ENCODE peak calls at places on chromosome 17, in six cellular contexts. Y is GM03348; V is activated CD8-positive, alpha-beta memory T cell treated with anti-CD3 and anti-CD28 coated beads for 1 hour; O is AG20443; K is stimulated activated CD8-positive, alpha-beta memory T cell treated with anti-CD3 and anti-CD28 coated beads, Interleukin-4, amount 100 ng/mL, for 1 hour; L is SW480. R is an unnamed sample.

GRCh38 chr17:65345261-65346060 is 208.3 kb downstream of the RGS9 start:
- DNase-seq in K (no peak), L (peak; percentile 36), V (no peak), O (no peak), Y (no peak), R (no peak)

GRCh38 chr17:14201087-14201486 is 35.6 kb downstream of the CDRT15 start:
- DNase-seq in O (no peak), K (no peak), V (no peak), L (no peak), Y (peak; percentile 34), R (no peak)

GRCh38 chr17:79781691-79782575 is 4.0 kb downstream of the CBX2 start:
- DNase-seq in V (no peak), K (no peak), O (no peak), L (no peak), Y (no peak), R (no peak)

GRCh38 chr17:73548620-73549311 is 95.5 kb downstream of the SDK2 start:
- DNase-seq in O (no peak), K (no peak), L (no peak), Y (no peak), V (no peak), R (no peak)

GRCh38 chr17:42414782-42415409 is 8.2 kb downstream of the CAVIN1 start:
- DNase-seq in O (no peak), K (no peak), L (no peak), V (no peak), Y (no peak), R (no peak)

GRCh38 chr17:49996495-49997255 is 1.7 kb upstream of the DLX3 start:
- DNase-seq in L (no peak), K (peak; percentile 49), O (peak; percentile 84), Y (peak; percentile 89), V (peak; percentile 63), R (peak; percentile 85)

GRCh38 chr17:28416703-28417311 is 10.8 kb upstream of the SLC46A1 start:
- DNase-seq in K (peak; percentile 8), O (peak; percentile 76), V (peak; percentile 28), Y (peak; percentile 77), L (peak; percentile 77), R (peak; percentile 69)

GRCh38 chr17:40303009-40303657 is 5.8 kb upstream of the RARA start:
- DNase-seq in O (peak; percentile 61), K (no peak), L (peak; percentile 58), Y (no peak), V (no peak), R (peak; percentile 51)

GRCh38 chr17:82772026-82772425 is 20.2 kb downstream of the TBCD start:
- DNase-seq in K (no peak), Y (peak; percentile 85), L (no peak), O (no peak), V (no peak), R (peak; percentile 91)

GRCh38 chr17:63881935-63882601 is at the start of gene GH2:
- DNase-seq in O (peak; percentile 85), K (peak; percentile 37), Y (peak; percentile 81), L (peak; percentile 33), V (peak; percentile 28), R (peak; percentile 78)

GRCh38 chr17:28982191-28982793 is 23.5 kb downstream of the SEZ6 start:
- DNase-seq in V (peak; percentile 17), K (peak; percentile 31), O (no peak), L (no peak), Y (no peak), R (no peak)

GRCh38 chr17:70863436-70864248 is 694.3 kb downstream of the KCNJ2 start:
- DNase-seq in K (no peak), Y (no peak), O (no peak), V (no peak), L (no peak), R (no peak)

GRCh38 chr17:58531122-58531521 is 16.7 kb upstream of the MTMR4 start:
- DNase-seq in O (no peak), L (no peak), K (no peak), V (no peak), Y (no peak), R (no peak)

GRCh38 chr17:70298929-70299529 is 129.7 kb downstream of the KCNJ2 start:
- DNase-seq in Y (no peak), L (no peak), O (no peak), V (no peak), K (no peak), R (no peak)

GRCh38 chr17:7429722-7430121 is 1.1 kb downstream of the SPEM3 start:
- DNase-seq in V (no peak), K (no peak), O (no peak), L (no peak), Y (no peak), R (no peak)

GRCh38 chr17:53797497-53797896 is 25.2 kb upstream of the KIF2B start:
- DNase-seq in V (no peak), K (no peak), Y (no peak), L (no peak), O (no peak), R (no peak)

GRCh38 chr17:77491921-77492445 is 351.2 kb downstream of the SEC14L1 start:
- DNase-seq in L (no peak), Y (no peak), O (no peak), V (no peak), K (no peak), R (no peak)

GRCh38 chr17:74850310-74850709 is 9.4 kb downstream of the GRIN2C start:
- DNase-seq in Y (no peak), O (no peak), V (no peak), K (no peak), L (no peak), R (no peak)

GRCh38 chr17:32484628-32485027 is 2.2 kb upstream of the CDK5R1 start:
- DNase-seq in V (no peak), K (no peak), O (no peak), Y (no peak), L (no peak), R (no peak)

GRCh38 chr17:79981090-79981489 is 54.6 kb downstream of the TBC1D16 start:
- DNase-seq in Y (no peak), O (no peak), V (no peak), K (no peak), L (no peak), R (no peak)

GRCh38 chr17:10836966-10837599 is 804 bp downstream of the PIRT start:
- DNase-seq in V (no peak), K (no peak), L (no peak), Y (no peak), O (no peak), R (no peak)

GRCh38 chr17:59941131-59941530 is 23.4 kb downstream of the RNFT1 start:
- DNase-seq in K (no peak), L (no peak), V (no peak), O (no peak), Y (no peak), R (no peak)

GRCh38 chr17:46193246-46193625 is at the start of gene KANSL1:
- DNase-seq in K (peak; percentile 76), O (peak; percentile 99), V (peak; percentile 83), Y (peak; percentile 96), L (peak; percentile 98), R (peak; percentile 98)

GRCh38 chr17:1095853-1096675 is 83.7 kb downstream of the ABR start:
- DNase-seq in L (no peak), Y (no peak), V (no peak), O (no peak), K (no peak), R (no peak)

GRCh38 chr17:70434536-70435490 is 265.5 kb downstream of the KCNJ2 start:
- DNase-seq in V (no peak), K (no peak), L (no peak), O (no peak), Y (no peak), R (no peak)

GRCh38 chr17:48930435-48930873 is 14.2 kb downstream of the SNF8 start:
- DNase-seq in K (no peak), V (no peak), O (no peak), Y (no peak), L (no peak), R (no peak)

GRCh38 chr17:33469911-33470310 is 176.8 kb upstream of the ASIC2 start:
- DNase-seq in Y (peak; percentile 79), O (peak; percentile 77), K (no peak), L (peak; percentile 44), V (no peak), R (peak; percentile 17)

GRCh38 chr17:72539981-72540897 is 419.4 kb downstream of the SOX9 start:
- DNase-seq in K (peak; percentile 28), L (peak; percentile 75), V (peak; percentile 33), O (peak; percentile 97), Y (peak; percentile 96), R (peak; percentile 97)

GRCh38 chr17:41629316-41629715 is 4.9 kb upstream of the KRT17 start:
- DNase-seq in K (no peak), Y (no peak), V (no peak), L (no peak), O (no peak), R (no peak)

GRCh38 chr17:68460096-68460495 is 2.8 kb upstream of the WIPI1 start:
- DNase-seq in O (no peak), Y (no peak), L (no peak), V (no peak), K (no peak), R (no peak)

GRCh38 chr17:79393358-79394038 is 217.4 kb downstream of the RBFOX3 start:
- DNase-seq in O (peak; percentile 93), Y (peak; percentile 94), V (peak; percentile 43), L (peak; percentile 53), K (peak; percentile 21), R (peak; percentile 92)

R was measured in AG08396.